ENCODE peak calls at places on chromosomes 4 and X, in four cellular contexts. H is activated naive CD4-positive, alpha-beta T cell; S is NCI-H1436; Z is endothelial cell. G is an unnamed sample.
A peak's percentile ranks its signal among the peaks of the same experiment; 100 is the strongest.

GRCh38 chrX:74924449-74925209 is 623 bp downstream of the NEXMIF start:
- DNase-seq in H (no peak), Z (peak; percentile 27), S (peak; percentile 41), G (peak; percentile 47)

GRCh38 chr4:185211035-185211434 is 1.6 kb downstream of the SNX25 start:
- DNase-seq in Z (no peak), H (no peak), S (no peak), G (no peak)

GRCh38 chrX:153925739-153926593 is at the start of gene ARHGAP4:
- DNase-seq in S (peak; percentile 47), H (no peak), Z (no peak), G (no peak)

GRCh38 chr4:158020734-158021346 is 152.0 kb downstream of the GASK1B start:
- DNase-seq in Z (no peak), H (no peak), S (no peak), G (no peak)

GRCh38 chr4:96004341-96004740 is 164.4 kb downstream of the PDHA2 start:
- DNase-seq in Z (no peak), S (no peak), H (no peak), G (no peak)

GRCh38 chr4:88360791-88361190 is 17.9 kb upstream of the HERC6 start:
- DNase-seq in Z (no peak), S (no peak), H (no peak), G (no peak)

GRCh38 chrX:63656871-63657580 is 128.0 kb downstream of the ARHGEF9 start:
- DNase-seq in S (no peak), Z (no peak), H (no peak), G (no peak)

GRCh38 chrX:129842510-129843208 is 1.0 kb downstream of the ZDHHC9 start:
- DNase-seq in H (no peak), Z (peak; percentile 4), S (no peak), G (no peak)

GRCh38 chr4:104591505-104591904 is 96.8 kb upstream of the CXXC4 start:
- DNase-seq in S (peak; percentile 91), Z (peak; percentile 37), H (no peak), G (peak; percentile 97)

GRCh38 chr4:119725011-119725410 is 96.4 kb upstream of the PDE5A start:
- DNase-seq in S (no peak), H (no peak), Z (no peak), G (no peak)

GRCh38 chrX:2694868-2695267 is 3.8 kb downstream of the CD99 start:
- DNase-seq in S (no peak), Z (no peak), H (no peak), G (no peak)

GRCh38 chrX:48278958-48279357 is 23.8 kb downstream of the SSX1 start:
- DNase-seq in Z (no peak), S (no peak), H (no peak), G (no peak)

GRCh38 chrX:151973851-151974335 is 583 bp downstream of the GABRE start:
- DNase-seq in H (no peak), Z (no peak), S (no peak), G (no peak)

GRCh38 chr4:113350576-113350975 is 301.1 kb downstream of the ANK2 start:
- DNase-seq in S (no peak), H (no peak), Z (no peak), G (no peak)

G was measured in NCI-H2081.